ENCODE peak calls at places on chromosome X, in nine cellular contexts. A is heart left ventricle, B is BJ, E is lower lobe of right lung, C is PC-3, M is GM23338, K is AG04450, P is bronchial epithelial cell, V is sigmoid colon. S is an unnamed sample.
A peak's percentile ranks its signal among the peaks of the same experiment; 100 is the strongest.

GRCh38 chrX:39253551-39253950 is 452.3 kb downstream of the MID1IP1 start:
- DNase-seq in A (no peak), B (no peak), E (no peak), C (peak; percentile 38), M (no peak), K (no peak), P (peak; percentile 73), V (no peak), S (no peak)

GRCh38 chrX:122703762-122704161 is 480.3 kb upstream of the GRIA3 start:
- DNase-seq in A (no peak), B (no peak), E (no peak), C (no peak), M (peak; percentile 1), K (no peak), P (peak; percentile 5), V (no peak), S (peak; percentile 25)

GRCh38 chrX:332916-333610 is 14.5 kb upstream of the GTPBP6 start:
- DNase-seq in A (peak; percentile 51), B (no peak), E (peak; percentile 43), C (no peak), M (no peak), K (no peak), P (no peak), V (peak; percentile 53), S (no peak)

GRCh38 chrX:33336783-33337182 is 125.4 kb upstream of the DMD start:
- DNase-seq in A (no peak), B (no peak), E (no peak), C (peak; percentile 29), M (peak; percentile 15), K (no peak), P (peak; percentile 21), V (no peak), S (peak; percentile 44)

GRCh38 chrX:150421816-150422215 is 58.7 kb downstream of the MAMLD1 start:
- DNase-seq in A (no peak), B (no peak), E (no peak), C (no peak), M (no peak), K (no peak), P (no peak), V (no peak), S (peak; percentile 28)

GRCh38 chrX:54223581-54223980 is 40.5 kb upstream of the FAM120C start:
- DNase-seq in A (no peak), B (no peak), E (no peak), C (no peak), M (no peak), K (no peak), P (no peak), V (no peak), S (no peak)

GRCh38 chrX:154602766-154603437 is 16.2 kb downstream of the CTAG1B start:
- DNase-seq in A (no peak), B (no peak), E (no peak), C (no peak), M (no peak), K (no peak), P (no peak), V (no peak), S (no peak)

GRCh38 chrX:104039689-104040505 is at the start of gene H2BW2:
- DNase-seq in A (no peak), B (no peak), E (no peak), C (no peak), M (no peak), K (no peak), P (no peak), V (no peak), S (no peak)

GRCh38 chrX:77691916-77692315 is 94.1 kb downstream of the ATRX start:
- DNase-seq in A (no peak), B (no peak), E (no peak), C (no peak), M (no peak), K (no peak), P (no peak), V (no peak), S (no peak)

GRCh38 chrX:154046262-154046771 is 26.6 kb upstream of the IRAK1 start:
- DNase-seq in A (peak; percentile 63), B (peak; percentile 74), E (no peak), C (no peak), M (no peak), K (peak; percentile 48), P (peak; percentile 9), V (peak; percentile 80), S (peak; percentile 78)

DNA sequence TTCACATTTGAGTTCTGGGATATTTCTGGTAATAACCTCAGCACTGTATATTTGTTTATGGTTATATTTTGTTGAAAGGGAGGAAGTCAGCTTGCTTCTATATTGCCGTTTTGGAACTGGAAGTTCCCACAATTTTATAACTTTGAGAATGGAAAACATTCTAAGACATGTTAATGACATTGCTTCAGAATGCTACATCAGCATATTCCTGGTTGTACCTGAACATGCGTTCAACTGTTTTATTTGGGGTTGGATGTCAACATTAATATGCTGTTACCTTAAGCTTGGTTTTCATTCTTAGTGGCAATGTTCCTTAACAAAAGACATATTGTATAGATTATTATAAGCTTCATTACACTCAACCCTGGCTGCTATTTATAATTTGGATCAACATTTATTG is 489.4 kb upstream of the MAGEB18 start:
- DNase-seq in A (no peak), B (no peak), E (no peak), C (no peak), M (no peak), K (no peak), P (no peak), V (no peak), S (no peak)
- H3K4me3 ChIP-seq in A (no peak overlapping the region), B (no peak overlapping the region), E (no peak overlapping the region), C (no peak overlapping the region), M (no peak overlapping the region), K (no peak overlapping the region), P (no peak overlapping the region), V (no peak overlapping the region), S (no peak overlapping the region)

GRCh38 chrX:129612396-129612795 is 42.4 kb downstream of the APLN start:
- DNase-seq in A (no peak), B (no peak), E (no peak), C (no peak), M (no peak), K (no peak), P (no peak), V (no peak), S (no peak)
- TF ChIP-seq CTCF in A (no peak), B (no peak), E (no peak), C (no peak), M (no peak), K (no peak), P (no peak), V (no peak), S (no peak)

DNA sequence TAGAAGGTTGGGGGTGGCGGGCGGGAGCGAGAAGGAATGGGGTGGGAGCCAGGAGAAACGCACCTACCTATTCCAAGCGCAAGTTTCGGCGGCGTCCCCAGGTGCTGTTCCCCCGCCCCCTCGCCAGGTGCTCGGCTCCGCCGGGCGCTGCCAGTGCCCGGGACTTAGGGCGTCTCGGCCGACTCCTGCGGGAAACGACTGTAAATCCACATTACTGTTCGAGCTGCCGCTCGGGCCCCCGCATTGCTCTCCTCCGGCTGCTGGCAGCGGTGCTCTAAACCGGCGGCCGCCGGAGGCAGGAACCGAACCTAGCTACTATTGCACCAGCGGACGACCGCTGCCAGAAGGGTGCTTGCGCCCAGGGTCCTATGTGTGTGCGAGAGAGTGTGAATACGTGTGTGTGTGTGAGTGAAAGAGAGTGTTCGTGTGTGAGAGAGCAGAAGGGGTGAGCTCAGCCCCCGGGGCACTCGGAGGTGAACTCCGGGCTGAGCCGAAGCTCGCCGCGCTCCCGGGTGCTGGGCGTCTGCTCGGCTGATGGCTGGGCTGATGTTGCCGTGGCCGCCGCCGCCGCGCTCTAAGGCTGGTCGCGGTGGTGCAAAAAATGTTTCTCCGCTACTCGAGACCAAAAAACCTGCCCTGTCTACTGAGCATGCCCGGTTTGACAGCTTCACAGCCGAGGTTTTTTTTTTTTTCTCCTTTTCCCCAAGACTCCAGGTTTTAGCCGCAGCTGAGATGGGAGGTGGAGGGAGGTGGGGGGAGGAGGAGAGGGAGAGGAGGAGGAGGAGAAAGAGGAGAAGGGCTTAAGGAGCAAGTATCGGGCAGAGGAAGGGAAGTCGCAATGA is 115.7 kb upstream of the TEX13C start:
- DNase-seq in A (peak; percentile 57), B (no peak), E (peak; percentile 41), C (peak; percentile 37), M (peak; percentile 59), K (no peak), P (peak; percentile 8), V (no peak), S (no peak)
- H3K4me3 ChIP-seq in A (peak overlapping the region; percentile 45), B (no peak overlapping the region), E (peak overlapping the region; percentile 42), C (peak overlapping the region; percentile 63), M (peak overlapping the region; percentile 65), K (no peak overlapping the region), P (peak overlapping the region; percentile 9), V (peak overlapping the region; percentile 55), S (no peak overlapping the region)

GRCh38 chrX:129755779-129756650 is 17.2 kb downstream of the XPNPEP2 start:
- DNase-seq in A (no peak), B (no peak), E (no peak), C (no peak), M (peak; percentile 55), K (no peak), P (no peak), V (no peak), S (no peak)

GRCh38 chrX:129749069-129749468 is 10.3 kb downstream of the XPNPEP2 start:
- DNase-seq in A (no peak), B (no peak), E (no peak), C (no peak), M (no peak), K (no peak), P (no peak), V (no peak), S (peak; percentile 52)

GRCh38 chrX:129759576-129760061 is 20.1 kb upstream of the SASH3 start:
- DNase-seq in A (no peak), B (peak; percentile 21), E (peak; percentile 60), C (peak; percentile 55), M (peak; percentile 2), K (peak; percentile 51), P (peak; percentile 46), V (no peak), S (peak; percentile 79)

GRCh38 chrX:129750971-129751370 is 12.2 kb downstream of the XPNPEP2 start:
- DNase-seq in A (no peak), B (no peak), E (no peak), C (no peak), M (no peak), K (no peak), P (no peak), V (no peak), S (no peak)

GRCh38 chrX:129754266-129755024 is 15.7 kb downstream of the XPNPEP2 start:
- DNase-seq in A (no peak), B (no peak), E (no peak), C (no peak), M (peak; percentile 65), K (no peak), P (no peak), V (no peak), S (no peak)
- TF ChIP-seq CTCF in A (peak; percentile 10), B (no peak), E (peak; percentile 23), C (peak; percentile 50), M (peak; percentile 89), K (peak; percentile 28), P (peak; percentile 37), V (no peak), S (peak; percentile 36)

GRCh38 chrX:15493118-15494082 is at the start of gene PIR:
- DNase-seq in A (peak; percentile 92), B (peak; percentile 27), E (peak; percentile 91), C (peak; percentile 92), M (peak; percentile 90), K (peak; percentile 45), P (peak; percentile 75), V (peak; percentile 92), S (peak; percentile 78)
- H3K4me3 ChIP-seq in A (peak within 1 kb of the TSS; percentile 73), B (peak within 1 kb of the TSS; percentile 50), E (peak within 1 kb of the TSS; percentile 55), C (peak within 1 kb of the TSS; percentile 84), M (peak within 1 kb of the TSS; percentile 62), K (peak within 1 kb of the TSS; percentile 66), P (peak within 1 kb of the TSS; percentile 55), V (peak within 1 kb of the TSS; percentile 55), S (peak within 1 kb of the TSS; percentile 61)